ENCODE peak calls at places on chromosomes 3 and 15, in five cellular contexts. V is IMR-90; H is Panc1; K is CD8-positive, alpha-beta memory T cell; A is effector memory CD4-positive, alpha-beta T cell. U is an unnamed sample. For H3K4me1, the result is how much of the 10 kb centered on the place peaks cover.

GRCh38 chr15:65870889-65871533 is 1.7 kb downstream of the RAB11A start:
- DNase-seq in V (peak), H (no peak), K (no peak), A (no peak), U (peak)

GRCh38 chr3:177932750-177933660 is 603.2 kb upstream of the KCNMB2 start:
- DNase-seq in V (peak), H (no peak), K (no peak), A (no peak), U (no peak)

GRCh38 chr3:29720660-29721059 is 439.8 kb downstream of the RBMS3 start:
- DNase-seq in V (no peak), H (no peak), K (no peak), A (no peak), U (no peak)

GRCh38 chr3:52483577-52484495 is 11.3 kb upstream of the STAB1 start:
- DNase-seq in V (peak), H (no peak), K (no peak), A (no peak), U (peak)

GRCh38 chr15:74960995-74961588 is 4.5 kb upstream of the RPP25 start:
- DNase-seq in V (peak), H (no peak), K (no peak), A (no peak), U (no peak)

GRCh38 chr15:100133981-100134711 is 207.6 kb downstream of the ADAMTS17 start:
- DNase-seq in V (no peak), H (no peak), K (no peak), A (no peak), U (no peak)

GRCh38 chr15:50244959-50245624 is 20.4 kb downstream of the HDC start:
- DNase-seq in V (no peak), H (no peak), K (no peak), A (no peak), U (no peak)

GRCh38 chr3:95351158-95351557 is 1288.3 kb downstream of the NSUN3 start:
- DNase-seq in V (no peak), H (no peak), K (no peak), A (no peak), U (no peak)

GRCh38 chr3:179100652-179101051 is 29.0 kb upstream of the ZMAT3 start:
- DNase-seq in V (peak), H (no peak), K (no peak), A (no peak), U (peak)

GRCh38 chr15:45262906-45263456 is 10.9 kb downstream of the SLC28A2 start:
- DNase-seq in V (no peak), H (no peak), K (no peak), A (no peak), U (no peak)

GRCh38 chr15:51909591-51909990 is 62.0 kb downstream of the LEO1 start:
- DNase-seq in V (no peak), H (no peak), K (no peak), A (no peak), U (no peak)

GRCh38 chr3:101070260-101071121 is 77.3 kb upstream of the ABI3BP start:
- DNase-seq in V (no peak), H (no peak), K (peak), A (peak), U (peak)

GRCh38 chr3:101066776-101067175 is 73.6 kb upstream of the ABI3BP start:
- DNase-seq in V (peak), H (no peak), K (no peak), A (no peak), U (peak)

GRCh38 chr3:101068876-101069606 is 75.8 kb upstream of the ABI3BP start:
- DNase-seq in V (no peak), H (no peak), K (no peak), A (no peak), U (no peak)

GRCh38 chr3:101069796-101070195 is 76.6 kb upstream of the ABI3BP start:
- DNase-seq in V (peak), H (no peak), K (no peak), A (no peak), U (no peak)

DNA sequence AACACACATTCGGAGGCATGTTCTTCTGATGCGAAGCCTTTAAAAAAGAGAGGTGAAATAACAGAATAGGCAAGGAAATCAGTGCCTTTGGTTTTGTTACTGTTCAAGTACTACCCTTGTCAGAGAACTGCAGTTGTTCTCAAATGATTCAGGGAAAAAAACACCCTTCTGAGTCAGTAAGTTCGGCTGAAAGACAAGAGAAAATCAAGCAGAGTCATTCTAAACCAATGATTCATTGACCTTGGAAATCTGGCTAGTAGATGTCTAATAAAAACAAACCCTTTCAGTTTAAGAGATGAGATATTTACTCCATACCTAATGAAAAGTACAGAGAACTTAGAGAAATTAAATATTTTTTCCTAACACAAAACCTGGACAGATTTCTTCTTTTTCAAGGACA is 72.7 kb upstream of the ABI3BP start:
- DNase-seq in V (peak), H (no peak), K (no peak), A (no peak), U (peak)
- H3K27ac ChIP-seq in V (peak), H (no peak), K (no peak), A (no peak), U (peak)

GRCh38 chr3:140428380-140428779 is 249.5 kb upstream of the TRIM42 start:
- DNase-seq in V (no peak), H (no peak), K (no peak), A (no peak), U (no peak)
- H3K4me1 ChIP-seq in V (under half), H (under half), K (under half), A (under half), U (under half)

GRCh38 chr15:80055933-80056332 is 3.5 kb upstream of the ZFAND6 start:
- DNase-seq in V (no peak), H (no peak), K (no peak), A (no peak), U (no peak)

GRCh38 chr15:80049046-80049445 is 10.4 kb upstream of the ZFAND6 start:
- DNase-seq in V (no peak), H (no peak), K (no peak), A (no peak), U (no peak)

GRCh38 chr15:80058044-80058443 is 1.4 kb upstream of the ZFAND6 start:
- DNase-seq in V (no peak), H (no peak), K (no peak), A (no peak), U (no peak)

GRCh38 chr15:80052597-80053304 is 6.7 kb upstream of the ZFAND6 start:
- DNase-seq in V (no peak), H (no peak), K (no peak), A (no peak), U (no peak)
- H3K27ac ChIP-seq in V (no peak), H (no peak), K (no peak), A (no peak), U (no peak)

GRCh38 chr3:136249091-136249490 is 1.0 kb upstream of the PCCB start:
- DNase-seq in V (no peak), H (no peak), K (no peak), A (no peak), U (no peak)

GRCh38 chr3:136250862-136251460 is 821 bp downstream of the PCCB start:
- DNase-seq in V (peak), H (no peak), K (no peak), A (no peak), U (no peak)

GRCh38 chr3:136251511-136251910 is 1.4 kb downstream of the PCCB start:
- DNase-seq in V (no peak), H (no peak), K (no peak), A (no peak), U (no peak)

GRCh38 chr3:136249593-136250225 is 431 bp upstream of the PCCB start:
- DNase-seq in V (no peak), H (no peak), K (no peak), A (no peak), U (no peak)

DNA sequence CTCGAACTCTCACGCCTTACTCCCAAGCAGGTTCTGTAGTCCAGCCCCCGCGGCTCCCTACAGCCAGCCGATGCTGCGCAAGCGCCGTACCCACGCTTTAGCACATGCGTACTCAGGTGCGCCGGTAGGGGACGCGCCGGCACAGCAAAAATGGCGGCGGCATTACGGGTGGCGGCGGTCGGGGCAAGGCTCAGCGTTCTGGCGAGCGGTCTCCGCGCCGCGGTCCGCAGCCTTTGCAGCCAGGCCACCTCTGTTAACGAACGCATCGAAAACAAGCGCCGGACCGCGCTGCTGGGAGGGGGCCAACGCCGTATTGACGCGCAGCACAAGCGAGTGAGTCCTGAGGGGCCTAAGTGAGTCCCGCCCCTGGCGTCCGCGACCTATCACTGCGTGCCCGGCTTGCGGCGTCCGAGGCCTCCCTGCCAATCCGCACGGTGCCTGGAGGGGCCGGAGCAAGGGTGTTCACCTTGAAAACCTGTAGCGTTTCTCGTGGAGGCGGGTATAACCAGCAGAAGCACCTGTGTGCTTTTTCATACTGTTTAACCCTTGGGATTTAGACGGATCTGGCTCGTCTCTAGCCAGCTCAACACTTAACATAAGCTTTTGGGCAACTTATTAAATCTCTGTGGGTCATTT is at the start of gene PCCB:
- DNase-seq in V (peak), H (peak), K (peak), A (peak), U (peak)
- H3K4me1 ChIP-seq in V (under half), H (under half), K (under half), A (under half), U (under half)